ENCODE peak calls at places on chromosomes 7 and 10, in seven cellular contexts. Z is A673; D is effector memory CD4-positive, alpha-beta T cell; J is ovary; V is pancreas; O is lower lobe of right lung; P is GM12878. U is an unnamed sample. For H3K36me3, the result is how much of the 10 kb centered on the place peaks cover.

GRCh38 chr10:104309980-104310978 is 28.0 kb downstream of the ITPRIP start:
- DNase-seq in Z (no peak), D (no peak), J (peak), V (no peak), O (no peak), P (no peak), U (peak)

GRCh38 chr10:129963076-129963830 is 821 bp downstream of the EBF3 start:
- DNase-seq in Z (peak), D (no peak), J (no peak), V (no peak), O (no peak), P (no peak), U (no peak)

GRCh38 chr7:1344421-1344820 is 111.7 kb downstream of the UNCX start:
- DNase-seq in Z (no peak), D (no peak), J (no peak), V (no peak), O (peak), P (no peak), U (peak)

GRCh38 chr10:62121197-62121550 is 147.5 kb downstream of the RTKN2 start:
- DNase-seq in Z (no peak), D (no peak), J (no peak), V (no peak), O (no peak), P (no peak), U (no peak)

GRCh38 chr7:23226841-23227450 is 19.6 kb upstream of the GPNMB start:
- DNase-seq in Z (no peak), D (no peak), J (no peak), V (no peak), O (no peak), P (no peak), U (no peak)

GRCh38 chr10:114266521-114266920 is 27.5 kb downstream of the VWA2 start:
- DNase-seq in Z (no peak), D (no peak), J (no peak), V (peak), O (no peak), P (no peak), U (peak)

GRCh38 chr10:52212062-52212461 is 102.0 kb upstream of the DKK1 start:
- DNase-seq in Z (no peak), D (no peak), J (no peak), V (peak), O (no peak), P (no peak), U (no peak)

GRCh38 chr7:139777304-139777890 is 401 bp downstream of the HIPK2 start:
- DNase-seq in Z (peak), D (peak), J (peak), V (peak), O (peak), P (no peak), U (peak)

GRCh38 chr10:59006511-59007306 is 169.7 kb upstream of the PHYHIPL start:
- DNase-seq in Z (no peak), D (no peak), J (peak), V (peak), O (no peak), P (no peak), U (no peak)

GRCh38 chr7:107754642-107755041 is 10.7 kb downstream of the CBLL1 start:
- DNase-seq in Z (no peak), D (no peak), J (no peak), V (no peak), O (no peak), P (no peak), U (no peak)

DNA sequence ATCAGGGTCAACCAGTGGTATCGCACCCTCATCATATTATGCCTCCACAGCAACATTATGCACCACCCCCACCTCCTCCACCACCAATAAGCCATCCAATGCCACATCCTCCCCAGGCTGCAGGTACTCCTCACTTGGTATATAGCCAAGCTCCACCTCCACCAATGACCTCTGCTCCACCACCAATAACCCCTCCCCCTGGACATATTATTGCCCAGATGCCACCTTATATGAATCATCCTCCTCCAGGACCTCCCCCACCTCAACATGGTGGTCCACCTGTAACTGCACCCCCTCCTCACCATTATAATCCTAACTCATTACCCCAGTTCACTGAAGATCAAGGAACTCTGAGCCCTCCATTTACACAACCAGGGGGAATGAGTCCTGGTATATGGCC is 14.7 kb downstream of the CBLL1 start:
- DNase-seq in Z (no peak), D (no peak), J (no peak), V (no peak), O (no peak), P (no peak), U (no peak)
- H3K36me3 ChIP-seq in Z (half or more), D (half or more), J (under half), V (under half), O (half or more), P (under half), U (under half)

GRCh38 chr7:44482502-44483485 is 7.7 kb downstream of the NUDCD3 start:
- DNase-seq in Z (no peak), D (no peak), J (no peak), V (no peak), O (no peak), P (no peak), U (no peak)

GRCh38 chr7:44486693-44487092 is 3.8 kb downstream of the NUDCD3 start:
- DNase-seq in Z (no peak), D (no peak), J (no peak), V (no peak), O (no peak), P (no peak), U (no peak)

GRCh38 chr7:44488955-44489354 is 1.5 kb downstream of the NUDCD3 start:
- DNase-seq in Z (no peak), D (no peak), J (no peak), V (no peak), O (no peak), P (no peak), U (no peak)

GRCh38 chr7:44486001-44486400 is 4.5 kb downstream of the NUDCD3 start:
- DNase-seq in Z (no peak), D (no peak), J (no peak), V (no peak), O (no peak), P (no peak), U (no peak)

GRCh38 chr7:44484482-44485313 is 5.8 kb downstream of the NUDCD3 start:
- DNase-seq in Z (no peak), D (no peak), J (no peak), V (no peak), O (no peak), P (no peak), U (no peak)
- H3K36me3 ChIP-seq in Z (half or more), D (under half), J (under half), V (under half), O (half or more), P (under half), U (under half)

DNA sequence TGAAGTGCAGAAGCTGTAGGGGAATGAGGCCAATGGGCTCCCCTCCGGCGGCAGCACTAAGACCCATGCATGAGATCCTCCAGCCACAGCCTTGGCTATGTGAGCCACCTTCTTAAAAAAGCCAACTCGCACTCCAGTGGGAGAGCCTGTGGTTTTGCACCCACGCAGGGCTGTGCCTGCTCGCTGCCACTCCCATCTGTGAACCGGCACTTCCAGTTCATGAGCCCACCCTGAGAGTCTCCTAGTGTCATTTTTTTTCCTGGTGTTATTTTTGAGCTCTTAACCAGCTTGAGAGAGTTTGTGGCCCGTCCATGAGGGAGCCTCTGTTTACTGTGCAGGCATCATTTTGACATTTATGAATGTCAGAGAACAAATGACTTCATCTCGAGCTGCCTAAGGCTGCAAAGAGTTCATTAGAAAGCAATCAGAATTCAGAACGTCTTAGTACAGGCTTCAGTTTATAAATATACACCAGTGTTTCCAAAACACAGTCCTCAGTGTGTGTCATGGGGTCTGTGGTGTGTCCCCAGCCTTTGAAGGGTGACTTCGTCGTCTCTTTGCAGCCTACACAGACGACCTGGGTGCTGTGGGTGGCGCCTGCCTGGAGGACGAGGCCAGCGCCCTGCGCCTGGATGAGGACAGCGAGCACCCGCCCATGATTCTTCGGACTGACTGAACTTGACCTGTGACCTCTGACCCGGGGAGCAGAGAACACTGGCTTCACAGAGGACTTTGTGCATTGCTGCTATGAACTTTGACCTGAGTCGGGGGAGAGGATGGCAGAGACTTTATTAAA is 40.4 kb downstream of the WIPI2 start:
- DNase-seq in Z (no peak), D (no peak), J (no peak), V (no peak), O (peak), P (no peak), U (peak)
- H3K36me3 ChIP-seq in Z (under half), D (half or more), J (under half), V (under half), O (half or more), P (under half), U (under half)

DNA sequence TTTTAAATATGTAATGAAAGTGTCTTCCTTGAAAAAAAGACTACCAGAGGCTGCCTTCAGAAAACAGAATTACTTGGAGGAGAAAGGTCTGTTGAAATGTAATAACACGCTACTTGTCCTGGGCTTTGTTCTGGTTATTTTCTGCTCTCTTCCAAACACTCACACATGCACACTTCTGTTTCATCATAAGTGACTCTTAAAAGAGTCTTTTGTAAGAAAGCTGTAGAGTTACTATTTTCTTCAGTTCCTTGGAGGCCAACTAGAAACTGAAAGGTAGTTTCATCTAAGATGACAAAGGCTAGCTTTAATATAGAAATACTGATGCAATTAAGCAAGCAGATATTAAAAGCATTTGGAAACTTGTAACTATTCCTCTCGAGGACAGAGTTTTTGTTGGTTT is 39.1 kb downstream of the TASOR2 start:
- DNase-seq in Z (no peak), D (no peak), J (no peak), V (no peak), O (no peak), P (no peak), U (no peak)
- H3K36me3 ChIP-seq in Z (under half), D (under half), J (under half), V (under half), O (half or more), P (under half), U (under half)

GRCh38 chr7:76050545-76050944 is 2.6 kb downstream of the MDH2 start:
- DNase-seq in Z (no peak), D (no peak), J (no peak), V (no peak), O (no peak), P (no peak), U (no peak)
- H3K36me3 ChIP-seq in Z (under half), D (under half), J (under half), V (under half), O (under half), P (under half), U (under half)

DNA sequence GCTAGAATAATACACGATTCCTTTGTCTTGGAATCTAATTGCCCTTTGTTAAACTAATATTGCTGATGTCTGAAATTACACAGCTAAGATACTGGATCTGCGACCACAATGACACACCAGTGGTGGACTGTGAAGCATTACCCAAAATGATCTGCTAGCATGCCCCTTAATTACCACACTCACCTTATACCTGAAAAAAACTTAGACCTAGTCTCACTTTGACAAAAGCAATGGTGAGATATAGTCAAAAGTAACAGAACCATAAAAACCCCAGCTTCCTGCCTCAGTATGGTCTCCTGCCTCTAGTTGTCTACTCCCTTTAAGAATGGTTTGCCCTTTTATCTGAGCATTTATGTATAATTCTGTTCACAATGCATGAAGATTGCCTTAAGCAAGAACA is 20.8 kb upstream of the ERVW-1 start:
- DNase-seq in Z (no peak), D (no peak), J (no peak), V (no peak), O (no peak), P (no peak), U (no peak)
- H3K36me3 ChIP-seq in Z (under half), D (under half), J (under half), V (under half), O (half or more), P (under half), U (under half)

GRCh38 chr7:102421706-102422105 is 11.7 kb upstream of the ORAI2 start:
- DNase-seq in Z (no peak), D (no peak), J (no peak), V (no peak), O (no peak), P (no peak), U (no peak)

GRCh38 chr7:102426268-102427031 is 6.9 kb upstream of the ORAI2 start:
- DNase-seq in Z (no peak), D (peak), J (no peak), V (no peak), O (peak), P (peak), U (no peak)

GRCh38 chr7:102425639-102426267 is 7.6 kb upstream of the ORAI2 start:
- DNase-seq in Z (no peak), D (peak), J (no peak), V (peak), O (peak), P (peak), U (peak)

GRCh38 chr7:102424129-102424551 is 9.2 kb upstream of the ORAI2 start:
- DNase-seq in Z (no peak), D (no peak), J (no peak), V (no peak), O (no peak), P (no peak), U (no peak)

DNA sequence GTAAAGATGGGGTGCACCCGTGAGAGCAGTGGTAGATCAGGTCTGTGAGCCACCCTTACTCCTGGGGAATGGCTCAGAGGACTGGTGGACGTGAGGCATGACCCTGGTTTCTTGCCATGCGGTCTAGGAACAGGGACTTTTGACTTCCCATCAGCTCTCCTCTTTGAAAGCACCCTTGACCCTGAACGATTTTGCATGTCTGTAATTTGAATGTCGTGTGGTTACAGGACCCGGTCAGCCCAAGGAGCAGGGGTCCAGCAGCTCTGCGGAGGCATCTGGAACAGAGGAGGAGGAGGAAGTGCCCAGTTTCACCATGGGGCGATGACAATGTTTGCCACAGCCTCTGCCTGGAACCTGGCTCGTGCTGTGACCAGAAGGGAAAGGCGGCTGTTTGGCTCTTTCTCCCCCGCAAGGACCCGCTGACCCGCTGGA is 8.6 kb upstream of the ORAI2 start:
- DNase-seq in Z (no peak), D (no peak), J (no peak), V (no peak), O (peak), P (no peak), U (no peak)
- H3K36me3 ChIP-seq in Z (under half), D (under half), J (under half), V (under half), O (half or more), P (under half), U (under half)

GRCh38 chr7:92783260-92783911 is 53.0 kb downstream of the CDK6 start:
- DNase-seq in Z (no peak), D (no peak), J (no peak), V (no peak), O (no peak), P (no peak), U (no peak)

GRCh38 chr7:92782855-92783254 is 53.5 kb downstream of the CDK6 start:
- DNase-seq in Z (no peak), D (no peak), J (no peak), V (no peak), O (no peak), P (no peak), U (no peak)

GRCh38 chr7:92784935-92785334 is 51.4 kb downstream of the CDK6 start:
- DNase-seq in Z (no peak), D (no peak), J (no peak), V (no peak), O (no peak), P (no peak), U (no peak)

GRCh38 chr7:92788559-92789183 is 47.7 kb downstream of the CDK6 start:
- DNase-seq in Z (peak), D (no peak), J (no peak), V (no peak), O (no peak), P (no peak), U (no peak)

DNA sequence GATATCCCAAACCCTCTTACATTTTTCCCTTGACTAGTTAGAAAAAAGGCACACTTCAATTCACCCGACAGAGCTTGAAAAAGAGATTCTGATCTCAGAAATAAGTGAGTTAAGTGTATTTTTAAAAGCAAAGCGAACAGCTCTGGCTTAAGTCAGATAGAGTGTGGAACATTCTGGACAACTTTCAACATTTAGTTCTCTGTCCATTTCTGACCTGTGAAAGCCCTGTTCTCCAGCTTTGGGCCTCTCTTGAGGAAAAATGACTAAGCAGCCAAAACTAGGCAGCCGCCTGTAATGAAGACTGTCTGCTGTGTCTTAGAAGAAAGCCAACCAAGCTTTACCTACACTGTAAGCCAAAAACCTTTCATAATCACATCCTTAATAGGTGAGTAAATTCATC is 50.5 kb downstream of the CDK6 start:
- DNase-seq in Z (no peak), D (no peak), J (no peak), V (no peak), O (no peak), P (no peak), U (no peak)
- H3K36me3 ChIP-seq in Z (under half), D (under half), J (under half), V (under half), O (under half), P (under half), U (under half)

GRCh38 chr10:97754726-97755125 is 17.1 kb downstream of the SFRP5 start:
- DNase-seq in Z (no peak), D (no peak), J (no peak), V (no peak), O (no peak), P (no peak), U (no peak)
- H3K36me3 ChIP-seq in Z (under half), D (half or more), J (under half), V (under half), O (half or more), P (under half), U (half or more)